ENCODE peak calls at places on chromosomes 3 and 15, in four cellular contexts. Q is fibroblast of lung, I is endothelial cell of umbilical vein, P is H1. J is an unnamed sample.

GRCh38 chr15:81216411-81216810 is 19.7 kb downstream of the IL16 start:
- DNase-seq in I (no peak), P (no peak), Q (no peak), J (no peak)

GRCh38 chr3:51401639-51402166 is 10.6 kb downstream of the RBM15B start:
- DNase-seq in I (no peak), Q (no peak), P (no peak), J (no peak)

GRCh38 chr15:82810061-82810862 is 834 bp downstream of the WHAMM start:
- DNase-seq in I (peak; percentile 60), P (peak; percentile 69), Q (peak; percentile 69), J (peak; percentile 74)

GRCh38 chr3:158765518-158766205 is 33.4 kb upstream of the RARRES1 start:
- DNase-seq in I (no peak), P (no peak), Q (no peak), J (no peak)

GRCh38 chr15:75577401-75578205 is 1.5 kb downstream of the PTPN9 start:
- DNase-seq in Q (peak; percentile 37), I (peak; percentile 26), P (no peak), J (peak; percentile 51)

GRCh38 chr3:53837331-53837730 is 8.9 kb downstream of the CHDH start:
- DNase-seq in Q (no peak), I (no peak), P (no peak), J (no peak)

GRCh38 chr3:36992806-36993325 is at the start of gene EPM2AIP1:
- DNase-seq in Q (no peak), P (peak; percentile 85), I (no peak), J (peak; percentile 100)

GRCh38 chr3:79361748-79362378 is 405.9 kb downstream of the ROBO1 start:
- DNase-seq in P (no peak), Q (peak; percentile 71), I (peak; percentile 48), J (peak; percentile 66)

GRCh38 chr15:50145451-50145872 is 26.4 kb upstream of the ATP8B4 start:
- DNase-seq in I (peak; percentile 73), P (no peak), Q (peak; percentile 92), J (peak; percentile 85)

GRCh38 chr15:33104276-33104675 is 90.2 kb downstream of the FMN1 start:
- DNase-seq in Q (peak; percentile 90), I (peak; percentile 72), P (no peak), J (peak; percentile 71)

GRCh38 chr3:34108976-34109375 is 310.5 kb downstream of the PDCD6IP start:
- DNase-seq in I (no peak), Q (no peak), P (no peak), J (no peak)

GRCh38 chr3:2579206-2579605 is 480.5 kb downstream of the CNTN4 start:
- DNase-seq in P (no peak), Q (no peak), I (no peak), J (no peak)

GRCh38 chr15:51114437-51115119 is 19.9 kb upstream of the TNFAIP8L3 start:
- DNase-seq in P (no peak), Q (peak; percentile 66), I (peak; percentile 49), J (peak; percentile 56)

GRCh38 chr3:100184960-100185566 is 70.8 kb upstream of the FILIP1L start:
- DNase-seq in P (no peak), I (no peak), Q (peak; percentile 14), J (peak; percentile 32)

GRCh38 chr3:171838218-171838720 is 4.9 kb upstream of the TMEM212 start:
- DNase-seq in P (no peak), I (peak; percentile 94), Q (peak; percentile 83), J (peak; percentile 82)

GRCh38 chr3:142966808-142967207 is 3.3 kb upstream of the PAQR9 start:
- DNase-seq in I (no peak), P (no peak), Q (no peak), J (no peak)

GRCh38 chr3:54999801-55000200 is 71.9 kb upstream of the LRTM1 start:
- DNase-seq in I (no peak), Q (no peak), P (no peak), J (no peak)

GRCh38 chr3:135203026-135203425 is 408.0 kb downstream of the EPHB1 start:
- DNase-seq in P (no peak), I (no peak), Q (no peak), J (no peak)

GRCh38 chr15:92808611-92809063 is 91.5 kb upstream of the CHD2 start:
- DNase-seq in I (no peak), P (no peak), Q (peak; percentile 54), J (peak; percentile 80)

GRCh38 chr3:60046212-60046611 is 996.4 kb upstream of the CFAP20DC start:
- DNase-seq in I (no peak), P (no peak), Q (no peak), J (no peak)

GRCh38 chr3:188439080-188439479 is 285.1 kb downstream of the LPP start:
- DNase-seq in P (no peak), Q (no peak), I (peak; percentile 85), J (no peak)

GRCh38 chr15:63939531-63940130 is 105.9 kb upstream of the HERC1 start:
- DNase-seq in Q (peak; percentile 44), P (peak; percentile 39), I (peak; percentile 98), J (peak; percentile 68)

GRCh38 chr15:67124911-67125588 is 59.6 kb downstream of the SMAD3 start:
- DNase-seq in I (no peak), P (no peak), Q (no peak), J (no peak)

GRCh38 chr3:23728651-23729117 is 77.1 kb upstream of the UBE2E1 start:
- DNase-seq in Q (no peak), P (peak; percentile 54), I (no peak), J (no peak)

GRCh38 chr3:175397407-175397806 is 538.3 kb downstream of the NAALADL2 start:
- DNase-seq in P (no peak), I (no peak), Q (no peak), J (no peak)
- H3K27ac ChIP-seq in P (no peak overlapping the region), I (no peak overlapping the region), Q (no peak overlapping the region), J (no peak overlapping the region)

DNA sequence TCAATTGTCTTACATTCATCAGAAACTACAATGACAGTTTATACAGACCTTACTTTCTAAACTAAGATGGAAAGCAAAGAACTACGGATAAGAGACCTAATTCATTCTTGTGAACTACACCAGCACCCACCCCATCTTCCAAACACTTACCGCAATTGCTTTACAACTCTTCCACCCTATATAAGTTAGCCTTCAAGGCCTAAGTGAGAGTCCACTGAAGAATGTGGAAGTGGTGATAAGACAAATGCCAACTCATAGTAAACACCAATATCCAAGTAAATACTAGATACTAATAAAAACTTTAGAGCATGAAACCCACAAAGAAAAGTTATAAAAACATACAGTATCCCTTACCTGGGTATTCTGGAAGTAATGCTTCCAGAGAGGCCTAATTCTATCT is 13.6 kb downstream of the ARF4 start:
- DNase-seq in Q (no peak), I (no peak), P (no peak), J (no peak)
- H3K4me2 ChIP-seq in Q (no peak overlapping the region), I (no peak overlapping the region), P (no peak overlapping the region), J (no peak overlapping the region)

GRCh38 chr3:66390013-66390412 is 110.8 kb downstream of the LRIG1 start:
- DNase-seq in P (no peak), Q (no peak), I (no peak), J (no peak)

GRCh38 chr3:66386011-66386924 is 114.6 kb downstream of the LRIG1 start:
- DNase-seq in Q (no peak), I (no peak), P (no peak), J (no peak)

GRCh38 chr3:66385066-66385465 is 115.8 kb downstream of the LRIG1 start:
- DNase-seq in P (no peak), I (no peak), Q (no peak), J (no peak)

GRCh38 chr3:66383998-66384745 is 116.7 kb downstream of the LRIG1 start:
- DNase-seq in P (peak; percentile 35), Q (no peak), I (no peak), J (no peak)

GRCh38 chr3:66386925-66387650 is 113.7 kb downstream of the LRIG1 start:
- DNase-seq in Q (no peak), P (no peak), I (no peak), J (no peak)
- H3K9ac ChIP-seq in Q (no peak overlapping the region), P (no peak overlapping the region), I (no peak overlapping the region), J (no peak overlapping the region)

DNA sequence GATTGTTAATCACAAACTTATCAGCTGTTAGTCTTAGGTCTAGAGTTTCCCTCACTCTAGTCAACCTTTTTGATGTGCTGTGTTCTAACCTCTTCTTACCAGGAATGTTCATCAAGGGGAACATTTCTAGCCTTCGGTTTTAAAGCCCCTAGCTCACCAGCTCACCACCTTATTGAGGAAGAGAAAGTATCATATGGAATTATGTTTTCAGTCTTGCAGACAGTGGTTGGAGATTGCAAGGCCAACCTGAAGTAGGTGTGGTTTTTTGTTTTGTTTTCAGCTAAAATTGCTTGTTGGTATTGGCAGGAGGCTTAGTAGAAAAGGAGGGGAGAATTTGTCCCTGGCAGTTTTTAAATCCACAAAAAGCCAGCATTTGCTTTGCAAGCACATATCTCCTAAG is 48.4 kb upstream of the CCDC80 start:
- DNase-seq in P (no peak), I (no peak), Q (no peak), J (no peak)
- H3K27ac ChIP-seq in P (no peak overlapping the region), I (no peak overlapping the region), Q (no peak overlapping the region), J (no peak overlapping the region)

DNA sequence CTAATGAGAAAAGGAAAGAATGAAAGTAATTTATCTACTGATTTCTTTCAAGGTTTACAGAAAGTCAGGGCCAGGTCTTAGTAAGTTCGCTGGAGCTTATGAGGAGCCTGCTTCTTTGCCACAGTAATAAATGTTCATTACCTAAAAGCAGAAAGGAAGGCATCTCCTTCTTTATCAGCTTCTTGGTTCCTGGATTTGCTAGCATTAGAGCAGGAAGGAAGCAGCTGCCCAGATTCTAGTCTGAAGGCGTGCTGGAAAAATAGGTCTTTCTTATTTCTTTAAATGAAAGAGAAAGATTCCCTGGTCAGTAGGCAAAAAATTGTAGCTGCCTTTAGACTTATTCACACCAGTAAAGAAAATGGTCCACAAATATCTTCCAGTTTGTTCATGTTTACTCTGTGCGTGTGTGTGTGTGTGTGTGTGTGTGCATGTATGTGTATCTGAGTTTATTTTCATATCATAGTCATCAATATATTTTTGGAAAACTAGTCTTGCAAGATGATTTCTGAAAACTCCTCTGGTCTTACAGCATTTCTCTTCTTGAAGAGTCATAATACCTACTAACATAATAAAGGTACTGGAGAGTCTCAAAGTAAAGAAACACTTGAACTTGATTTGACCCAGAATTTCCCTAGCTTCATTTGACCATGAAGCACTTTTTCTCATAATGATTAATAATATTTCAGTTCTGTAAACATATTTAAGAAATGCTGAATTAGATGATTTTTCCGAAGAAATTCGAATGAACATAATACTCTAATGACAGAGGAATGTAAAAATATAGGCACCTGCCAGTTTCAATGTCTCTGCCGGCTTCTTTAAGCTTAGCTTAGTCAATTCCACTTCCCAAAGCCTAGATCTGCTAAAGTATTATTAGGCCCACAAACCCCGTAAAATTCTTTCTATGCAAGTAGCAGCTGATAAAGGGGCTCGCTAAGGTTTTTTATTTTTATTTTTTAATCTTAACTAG is 255.2 kb upstream of the ZPLD1 start:
- DNase-seq in P (no peak), I (peak; percentile 74), Q (peak; percentile 31), J (peak; percentile 46)
- H3K4me2 ChIP-seq in P (no peak overlapping the region), I (peak overlapping the region; percentile 88), Q (peak overlapping the region; percentile 40), J (peak overlapping the region; percentile 63)